ENCODE peak calls at places on chromosomes 11 and 22, in seven cellular contexts. One of them, this sample, is unnamed. For H3K4me1, the result is how much of the 10 kb centered on the place peaks cover.

GRCh38 chr11:125225401-125225800 is 60.9 kb downstream of the PKNOX2 start:
- DNase-seq in GM12878: no peak
- DNase-seq in esophagus squamous epithelium: no peak
- DNase-seq in right lobe of liver: peak
- DNase-seq in prostate gland: no peak
- DNase-seq in OCI-LY7: no peak
- DNase-seq in tibial artery: no peak
- DNase-seq in this sample: no peak

GRCh38 chr11:72780291-72781062 is 13.4 kb downstream of the STARD10 start:
- DNase-seq in GM12878: no peak
- DNase-seq in esophagus squamous epithelium: no peak
- DNase-seq in right lobe of liver: no peak
- DNase-seq in prostate gland: no peak
- DNase-seq in OCI-LY7: no peak
- DNase-seq in tibial artery: no peak
- DNase-seq in this sample: no peak

GRCh38 chr22:43964314-43964857 is 9.1 kb downstream of the SAMM50 start:
- DNase-seq in GM12878: no peak
- DNase-seq in esophagus squamous epithelium: no peak
- DNase-seq in right lobe of liver: no peak
- DNase-seq in prostate gland: no peak
- DNase-seq in OCI-LY7: no peak
- DNase-seq in tibial artery: no peak
- DNase-seq in this sample: no peak

GRCh38 chr22:20787223-20787622 is 13.3 kb downstream of the SERPIND1 start:
- DNase-seq in GM12878: no peak
- DNase-seq in esophagus squamous epithelium: no peak
- DNase-seq in right lobe of liver: no peak
- DNase-seq in prostate gland: no peak
- DNase-seq in OCI-LY7: no peak
- DNase-seq in tibial artery: no peak
- DNase-seq in this sample: no peak

GRCh38 chr22:49112176-49112575 is 715.5 kb downstream of the BRD1 start:
- DNase-seq in GM12878: no peak
- DNase-seq in esophagus squamous epithelium: no peak
- DNase-seq in right lobe of liver: no peak
- DNase-seq in prostate gland: no peak
- DNase-seq in OCI-LY7: no peak
- DNase-seq in tibial artery: no peak
- DNase-seq in this sample: no peak

GRCh38 chr11:22832315-22833041 is 2.9 kb upstream of the SVIP start:
- DNase-seq in GM12878: no peak
- DNase-seq in esophagus squamous epithelium: no peak
- DNase-seq in right lobe of liver: no peak
- DNase-seq in prostate gland: no peak
- DNase-seq in OCI-LY7: no peak
- DNase-seq in tibial artery: no peak
- DNase-seq in this sample: no peak

GRCh38 chr11:83257638-83258229 is 28.4 kb downstream of the CCDC90B start:
- DNase-seq in GM12878: no peak
- DNase-seq in esophagus squamous epithelium: no peak
- DNase-seq in right lobe of liver: no peak
- DNase-seq in prostate gland: no peak
- DNase-seq in OCI-LY7: no peak
- DNase-seq in tibial artery: no peak
- DNase-seq in this sample: no peak

GRCh38 chr11:119381186-119381988 is at the start of gene USP2:
- DNase-seq in GM12878: peak
- DNase-seq in esophagus squamous epithelium: peak
- DNase-seq in right lobe of liver: peak
- DNase-seq in prostate gland: peak
- DNase-seq in OCI-LY7: peak
- DNase-seq in tibial artery: peak
- DNase-seq in this sample: peak

GRCh38 chr22:23289130-23289503 is 108.8 kb downstream of the BCR start:
- DNase-seq in GM12878: no peak
- DNase-seq in esophagus squamous epithelium: no peak
- DNase-seq in right lobe of liver: no peak
- DNase-seq in prostate gland: no peak
- DNase-seq in OCI-LY7: no peak
- DNase-seq in tibial artery: no peak
- DNase-seq in this sample: no peak

GRCh38 chr22:27857441-27857840 is 55.9 kb upstream of the MN1 start:
- DNase-seq in GM12878: no peak
- DNase-seq in esophagus squamous epithelium: no peak
- DNase-seq in right lobe of liver: no peak
- DNase-seq in prostate gland: no peak
- DNase-seq in OCI-LY7: no peak
- DNase-seq in tibial artery: no peak
- DNase-seq in this sample: no peak

DNA sequence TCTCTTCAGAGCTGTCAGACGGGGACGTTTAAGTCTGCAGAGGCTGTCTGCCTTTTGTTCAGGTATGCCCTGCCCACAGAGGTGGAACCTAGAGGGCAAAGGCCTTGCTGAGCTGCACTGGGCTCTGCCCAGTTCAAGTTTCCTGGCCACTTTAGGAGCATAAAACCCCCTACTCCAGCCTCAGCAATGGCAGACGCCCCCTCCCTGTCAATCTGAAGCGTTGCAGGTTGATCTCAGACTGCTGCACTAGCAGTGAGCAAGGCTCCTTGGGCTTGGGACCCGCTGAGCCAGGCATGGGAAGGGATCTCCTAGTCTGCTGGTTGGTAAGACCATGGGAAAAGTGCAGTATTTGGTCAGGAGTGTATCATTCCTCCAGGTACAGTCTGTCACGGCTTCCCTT is 66.6 kb upstream of the TP53I11 start:
- DNase-seq in GM12878: no peak
- DNase-seq in esophagus squamous epithelium: no peak
- DNase-seq in right lobe of liver: no peak
- DNase-seq in prostate gland: no peak
- DNase-seq in OCI-LY7: no peak
- DNase-seq in tibial artery: no peak
- DNase-seq in this sample: no peak
- TF ChIP-seq CTCF in GM12878: no peak
- TF ChIP-seq CTCF in esophagus squamous epithelium: no peak
- TF ChIP-seq CTCF in right lobe of liver: no peak
- TF ChIP-seq CTCF in prostate gland: no peak
- TF ChIP-seq CTCF in OCI-LY7: peak
- TF ChIP-seq CTCF in tibial artery: no peak
- TF ChIP-seq CTCF in this sample: no peak

DNA sequence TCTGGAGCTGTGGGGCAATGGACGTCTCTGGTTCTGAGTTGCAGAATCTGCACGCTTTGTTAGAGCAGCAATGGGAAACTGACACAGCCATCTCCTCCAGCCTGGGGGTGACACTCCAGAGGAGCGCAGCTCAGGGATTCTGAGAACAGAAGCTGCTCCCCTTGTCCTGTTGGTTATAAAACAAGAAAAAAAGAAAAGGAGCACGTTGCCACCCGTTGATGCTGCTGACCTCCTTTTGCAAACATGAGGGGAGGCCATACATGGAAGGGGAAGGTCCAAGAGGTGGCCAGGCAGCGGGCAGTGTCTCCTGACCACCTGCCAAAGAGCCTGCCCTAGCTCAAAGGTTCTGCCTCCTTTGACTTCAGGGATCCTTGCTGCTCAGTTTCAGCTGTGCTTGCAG is 61.0 kb downstream of the SPATA19 start:
- DNase-seq in GM12878: no peak
- DNase-seq in esophagus squamous epithelium: no peak
- DNase-seq in right lobe of liver: no peak
- DNase-seq in prostate gland: no peak
- DNase-seq in OCI-LY7: no peak
- DNase-seq in tibial artery: no peak
- DNase-seq in this sample: no peak
- H3K4me3 ChIP-seq in GM12878: no peak
- H3K4me3 ChIP-seq in esophagus squamous epithelium: no peak
- H3K4me3 ChIP-seq in right lobe of liver: no peak
- H3K4me3 ChIP-seq in prostate gland: no peak
- H3K4me3 ChIP-seq in OCI-LY7: no peak
- H3K4me3 ChIP-seq in tibial artery: no peak
- H3K4me3 ChIP-seq in this sample: no peak

DNA sequence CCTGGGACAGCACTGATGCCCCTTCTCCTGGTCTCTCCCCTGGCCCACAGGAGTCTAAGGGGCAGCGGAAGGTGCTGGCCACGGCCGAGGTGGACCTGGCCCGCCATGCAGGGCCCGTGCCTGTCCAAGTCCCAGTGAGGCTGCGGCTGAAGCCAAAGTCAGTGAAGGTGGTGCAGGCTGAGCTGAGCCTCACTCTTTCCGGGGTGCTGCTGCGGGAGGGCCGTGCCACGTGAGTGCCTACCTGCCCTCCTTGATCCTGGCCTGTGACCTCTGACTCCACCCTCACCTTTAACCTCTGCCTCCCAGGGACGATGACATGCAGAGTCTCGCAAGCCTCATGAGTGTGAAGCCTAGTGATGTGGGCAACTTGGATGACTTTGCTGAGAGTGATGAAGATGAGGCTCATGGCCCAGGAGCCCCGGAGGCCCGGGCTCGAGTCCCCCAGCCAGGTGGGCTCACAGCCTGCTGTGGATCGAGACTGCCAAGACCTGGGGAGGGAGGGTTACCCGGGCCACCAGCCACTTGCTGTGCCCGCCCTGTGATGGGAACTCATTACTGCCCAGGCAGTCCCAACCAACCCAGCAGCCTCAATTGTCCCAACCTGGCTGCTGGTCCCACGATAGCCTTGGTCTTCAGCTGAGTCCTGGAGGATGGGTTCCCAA is 4.3 kb downstream of the EHBP1L1 start:
- DNase-seq in GM12878: no peak
- DNase-seq in esophagus squamous epithelium: no peak
- DNase-seq in right lobe of liver: no peak
- DNase-seq in prostate gland: no peak
- DNase-seq in OCI-LY7: no peak
- DNase-seq in tibial artery: no peak
- DNase-seq in this sample: no peak
- H3K4me1 ChIP-seq in GM12878: under half
- H3K4me1 ChIP-seq in esophagus squamous epithelium: half or more
- H3K4me1 ChIP-seq in right lobe of liver: under half
- H3K4me1 ChIP-seq in prostate gland: under half
- H3K4me1 ChIP-seq in OCI-LY7: under half
- H3K4me1 ChIP-seq in tibial artery: under half
- H3K4me1 ChIP-seq in this sample: under half

GRCh38 chr11:130429983-130430382 is 1.6 kb upstream of the ADAMTS8 start:
- DNase-seq in GM12878: no peak
- DNase-seq in esophagus squamous epithelium: no peak
- DNase-seq in right lobe of liver: no peak
- DNase-seq in prostate gland: no peak
- DNase-seq in OCI-LY7: no peak
- DNase-seq in tibial artery: no peak
- DNase-seq in this sample: no peak

GRCh38 chr11:130428271-130428670 is at the start of gene ADAMTS8:
- DNase-seq in GM12878: no peak
- DNase-seq in esophagus squamous epithelium: no peak
- DNase-seq in right lobe of liver: no peak
- DNase-seq in prostate gland: no peak
- DNase-seq in OCI-LY7: no peak
- DNase-seq in tibial artery: no peak
- DNase-seq in this sample: no peak

GRCh38 chr11:130427581-130428211 is 713 bp downstream of the ADAMTS8 start:
- DNase-seq in GM12878: no peak
- DNase-seq in esophagus squamous epithelium: no peak
- DNase-seq in right lobe of liver: no peak
- DNase-seq in prostate gland: no peak
- DNase-seq in OCI-LY7: no peak
- DNase-seq in tibial artery: no peak
- DNase-seq in this sample: no peak

GRCh38 chr11:130427049-130427388 is 1.4 kb downstream of the ADAMTS8 start:
- DNase-seq in GM12878: no peak
- DNase-seq in esophagus squamous epithelium: no peak
- DNase-seq in right lobe of liver: no peak
- DNase-seq in prostate gland: no peak
- DNase-seq in OCI-LY7: no peak
- DNase-seq in tibial artery: no peak
- DNase-seq in this sample: no peak

GRCh38 chr11:130428692-130429681 is 578 bp upstream of the ADAMTS8 start:
- DNase-seq in GM12878: no peak
- DNase-seq in esophagus squamous epithelium: no peak
- DNase-seq in right lobe of liver: no peak
- DNase-seq in prostate gland: no peak
- DNase-seq in OCI-LY7: no peak
- DNase-seq in tibial artery: no peak
- DNase-seq in this sample: no peak
- TF ChIP-seq CTCF in GM12878: no peak
- TF ChIP-seq CTCF in esophagus squamous epithelium: no peak
- TF ChIP-seq CTCF in right lobe of liver: no peak
- TF ChIP-seq CTCF in prostate gland: no peak
- TF ChIP-seq CTCF in OCI-LY7: peak
- TF ChIP-seq CTCF in tibial artery: no peak
- TF ChIP-seq CTCF in this sample: no peak

GRCh38 chr11:48005133-48005532 is 24.8 kb downstream of the PTPRJ start:
- DNase-seq in GM12878: no peak
- DNase-seq in esophagus squamous epithelium: no peak
- DNase-seq in right lobe of liver: no peak
- DNase-seq in prostate gland: no peak
- DNase-seq in OCI-LY7: no peak
- DNase-seq in tibial artery: no peak
- DNase-seq in this sample: no peak

GRCh38 chr11:48002565-48002964 is 22.2 kb downstream of the PTPRJ start:
- DNase-seq in GM12878: no peak
- DNase-seq in esophagus squamous epithelium: no peak
- DNase-seq in right lobe of liver: no peak
- DNase-seq in prostate gland: no peak
- DNase-seq in OCI-LY7: peak
- DNase-seq in tibial artery: no peak
- DNase-seq in this sample: no peak

GRCh38 chr11:48005878-48006277 is 25.5 kb downstream of the PTPRJ start:
- DNase-seq in GM12878: no peak
- DNase-seq in esophagus squamous epithelium: no peak
- DNase-seq in right lobe of liver: no peak
- DNase-seq in prostate gland: no peak
- DNase-seq in OCI-LY7: no peak
- DNase-seq in tibial artery: no peak
- DNase-seq in this sample: no peak

GRCh38 chr11:48003926-48004325 is 23.6 kb downstream of the PTPRJ start:
- DNase-seq in GM12878: no peak
- DNase-seq in esophagus squamous epithelium: no peak
- DNase-seq in right lobe of liver: no peak
- DNase-seq in prostate gland: no peak
- DNase-seq in OCI-LY7: peak
- DNase-seq in tibial artery: no peak
- DNase-seq in this sample: no peak

DNA sequence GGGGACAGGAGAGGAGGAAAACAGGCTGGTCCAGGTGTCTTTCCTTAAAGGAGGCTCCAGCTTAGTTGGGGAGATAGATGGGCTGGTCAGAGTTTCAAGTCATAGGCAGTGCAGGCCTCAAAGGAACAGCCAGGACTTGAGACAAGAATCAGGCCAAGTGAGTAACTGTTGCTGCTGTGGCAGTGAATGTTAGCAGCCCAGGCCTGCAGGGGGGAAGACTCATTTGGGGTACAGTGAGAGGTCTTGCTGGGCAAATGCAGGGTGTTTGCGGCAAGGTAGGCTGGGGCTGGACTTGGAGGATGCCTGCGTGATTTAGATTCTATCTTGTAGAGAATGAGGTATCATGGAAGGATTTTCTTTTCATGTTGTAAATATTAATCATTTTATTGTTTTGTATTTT is 24.1 kb downstream of the PTPRJ start:
- DNase-seq in GM12878: no peak
- DNase-seq in esophagus squamous epithelium: no peak
- DNase-seq in right lobe of liver: no peak
- DNase-seq in prostate gland: no peak
- DNase-seq in OCI-LY7: peak
- DNase-seq in tibial artery: no peak
- DNase-seq in this sample: no peak
- H3K4me3 ChIP-seq in GM12878: no peak
- H3K4me3 ChIP-seq in esophagus squamous epithelium: no peak
- H3K4me3 ChIP-seq in right lobe of liver: no peak
- H3K4me3 ChIP-seq in prostate gland: no peak
- H3K4me3 ChIP-seq in OCI-LY7: peak
- H3K4me3 ChIP-seq in tibial artery: no peak
- H3K4me3 ChIP-seq in this sample: no peak

GRCh38 chr11:129045150-129045549 is 102.5 kb upstream of the TP53AIP1 start:
- DNase-seq in GM12878: no peak
- DNase-seq in esophagus squamous epithelium: no peak
- DNase-seq in right lobe of liver: no peak
- DNase-seq in prostate gland: no peak
- DNase-seq in OCI-LY7: no peak
- DNase-seq in tibial artery: no peak
- DNase-seq in this sample: no peak
- H3K4me1 ChIP-seq in GM12878: under half
- H3K4me1 ChIP-seq in esophagus squamous epithelium: under half
- H3K4me1 ChIP-seq in right lobe of liver: under half
- H3K4me1 ChIP-seq in prostate gland: under half
- H3K4me1 ChIP-seq in OCI-LY7: under half
- H3K4me1 ChIP-seq in tibial artery: under half
- H3K4me1 ChIP-seq in this sample: under half